ENCODE peak calls at places on chromosomes 1 and 21, in five cellular contexts. Q is occipital lobe; S is BJ; Z is activated T-helper 1 cell treated with anti-CD3 and anti-CD28 coated beads, Interleukin-2, amount 50 U/mL, for 16 hours; V is hypothalamus. R is an unnamed sample.

GRCh38 chr1:189275786-189276185 is 1201.9 kb downstream of the BRINP3 start:
- DNase-seq in Z (no peak), S (no peak), Q (no peak), V (no peak), R (no peak)

GRCh38 chr21:20343186-20343585 is 655.0 kb upstream of the NCAM2 start:
- DNase-seq in Q (no peak), S (no peak), Z (no peak), V (no peak), R (no peak)

GRCh38 chr1:1283821-1284220 is 3.6 kb downstream of the SCNN1D start:
- DNase-seq in S (no peak), Q (no peak), Z (no peak), V (no peak), R (no peak)

GRCh38 chr21:25493722-25494121 is 113.6 kb downstream of the MRPL39 start:
- DNase-seq in S (no peak), Q (no peak), Z (no peak), V (no peak), R (no peak)

GRCh38 chr1:2163205-2163604 is 31.4 kb downstream of the FAAP20 start:
- DNase-seq in V (no peak), Z (no peak), Q (no peak), S (no peak), R (no peak)

GRCh38 chr1:166282391-166283137 is 115.8 kb upstream of the FAM78B start:
- DNase-seq in Z (no peak), Q (no peak), V (no peak), S (no peak), R (no peak)

GRCh38 chr1:182681516-182681915 is 2.9 kb downstream of the RGS8 start:
- DNase-seq in Z (no peak), Q (no peak), S (no peak), V (no peak), R (no peak)

GRCh38 chr1:219062161-219062560 is 111.5 kb upstream of the LYPLAL1 start:
- DNase-seq in Q (no peak), S (no peak), V (no peak), Z (no peak), R (no peak)

GRCh38 chr1:240189386-240189989 is 97.8 kb downstream of the FMN2 start:
- DNase-seq in Z (no peak), S (no peak), V (no peak), Q (no peak), R (peak; percentile 28)

GRCh38 chr1:42670425-42670824 is 11.8 kb upstream of the YBX1 start:
- DNase-seq in S (no peak), V (no peak), Q (no peak), Z (no peak), R (no peak)

GRCh38 chr1:10992864-10993263 is 19.6 kb upstream of the TARDBP start:
- DNase-seq in Z (no peak), S (no peak), Q (no peak), V (no peak), R (no peak)

GRCh38 chr1:60898413-60898812 is 183.9 kb upstream of the NFIA start:
- DNase-seq in S (no peak), Z (no peak), V (no peak), Q (no peak), R (no peak)

GRCh38 chr1:147527941-147528936 is 13.1 kb upstream of the BCL9 start:
- DNase-seq in Q (no peak), Z (no peak), S (no peak), V (no peak), R (no peak)

GRCh38 chr1:154193821-154194220 is 1.9 kb upstream of the TPM3 start:
- DNase-seq in V (no peak), S (no peak), Q (no peak), Z (no peak), R (no peak)

GRCh38 chr1:111944121-111944785 is 45.2 kb downstream of the KCND3 start:
- DNase-seq in V (no peak), Z (no peak), S (no peak), Q (no peak), R (no peak)

GRCh38 chr1:109782514-109782913 is 18.8 kb upstream of the EPS8L3 start:
- DNase-seq in Z (no peak), S (peak; percentile 70), V (no peak), Q (no peak), R (no peak)

GRCh38 chr1:173688300-173688699 is 18.6 kb upstream of the ANKRD45 start:
- DNase-seq in S (no peak), V (no peak), Q (no peak), Z (no peak), R (no peak)

R was measured in activated naive CD4-positive, alpha-beta T cell treated with anti-CD3 and anti-CD28 coated beads, Interleukin-2, amount 50 U/mL, for 72 hours.